ENCODE peak calls at places on chromosomes 16 and 17, in six cellular contexts. F is K562, M is HCT116, U is SK-N-SH, C is H1, P is GM12878. T is an unnamed sample.

GRCh38 chr16:63575031-63575430 is 1538.8 kb upstream of the CDH8 start:
- DNase-seq in F (no peak), P (no peak), C (no peak), M (no peak), U (no peak), T (no peak)

GRCh38 chr17:58156839-58157803 is 8.9 kb downstream of the OR4D1 start:
- DNase-seq in P (no peak), M (no peak), C (peak), F (peak), U (peak), T (no peak)

GRCh38 chr17:28247671-28248556 is 71.1 kb upstream of the TMEM97 start:
- DNase-seq in F (peak), M (no peak), P (no peak), U (peak), C (no peak), T (no peak)

GRCh38 chr17:76635039-76635438 is 8.5 kb downstream of the ST6GALNAC1 start:
- DNase-seq in F (no peak), C (no peak), U (no peak), P (no peak), M (no peak), T (no peak)

GRCh38 chr16:46961373-46962353 is 11.8 kb downstream of the DNAJA2 start:
- DNase-seq in U (no peak), M (no peak), P (no peak), C (no peak), F (no peak), T (no peak)

GRCh38 chr17:72434991-72435618 is 314.3 kb downstream of the SOX9 start:
- DNase-seq in F (no peak), C (no peak), M (no peak), U (no peak), P (no peak), T (peak)

GRCh38 chr16:23837553-23838308 is 1.9 kb downstream of the PRKCB start:
- DNase-seq in C (no peak), P (no peak), F (peak), M (no peak), U (no peak), T (peak)

GRCh38 chr17:74547736-74548135 is 1.8 kb upstream of the CD300C start:
- DNase-seq in C (no peak), P (no peak), F (no peak), M (no peak), U (no peak), T (no peak)

GRCh38 chr16:49643429-49644142 is 212.3 kb downstream of the ZNF423 start:
- DNase-seq in M (no peak), P (no peak), F (no peak), U (no peak), C (no peak), T (no peak)

GRCh38 chr17:8137645-8138342 is 13.9 kb upstream of the HES7 start:
- DNase-seq in U (no peak), C (no peak), M (no peak), P (no peak), F (peak), T (no peak)
- TF ChIP-seq JUND in U (no peak), C (no peak), M (no peak), P (no peak), F (no peak), T (no peak)

GRCh38 chr16:81586976-81587625 is 142.5 kb downstream of the CMIP start:
- DNase-seq in U (no peak), F (no peak), C (no peak), M (no peak), P (no peak), T (no peak)

GRCh38 chr16:81588326-81589081 is 143.9 kb downstream of the CMIP start:
- DNase-seq in C (no peak), U (no peak), M (no peak), F (peak), P (no peak), T (no peak)

GRCh38 chr16:81587626-81588160 is 143.1 kb downstream of the CMIP start:
- DNase-seq in P (no peak), F (no peak), C (no peak), M (no peak), U (no peak), T (no peak)

GRCh38 chr16:81585785-81586184 is 141.2 kb downstream of the CMIP start:
- DNase-seq in C (no peak), F (peak), P (no peak), M (peak), U (no peak), T (no peak)

DNA sequence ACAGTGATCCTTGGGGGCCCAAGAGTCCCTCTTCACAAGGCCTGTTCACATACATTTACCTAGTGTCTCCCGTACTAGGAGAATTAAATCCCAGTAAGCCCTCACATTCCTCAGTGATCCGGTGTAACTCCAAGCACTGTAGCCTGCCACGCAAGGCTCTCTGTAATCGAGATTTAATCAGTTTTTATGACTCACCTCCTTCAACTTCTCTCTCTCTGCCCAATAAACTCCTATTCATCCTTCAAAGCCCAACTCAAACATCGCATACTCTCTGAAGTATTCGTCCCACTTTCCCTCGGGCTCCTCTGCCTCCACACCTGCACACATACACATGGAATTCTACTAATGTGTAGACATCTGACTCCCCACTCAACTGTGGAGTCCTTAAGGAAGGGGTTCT is 141.8 kb downstream of the CMIP start:
- DNase-seq in M (peak), C (no peak), F (peak), U (no peak), P (no peak), T (peak)
- TF ChIP-seq JUND in M (no peak), C (no peak), F (peak), U (no peak), P (no peak), T (no peak)

DNA sequence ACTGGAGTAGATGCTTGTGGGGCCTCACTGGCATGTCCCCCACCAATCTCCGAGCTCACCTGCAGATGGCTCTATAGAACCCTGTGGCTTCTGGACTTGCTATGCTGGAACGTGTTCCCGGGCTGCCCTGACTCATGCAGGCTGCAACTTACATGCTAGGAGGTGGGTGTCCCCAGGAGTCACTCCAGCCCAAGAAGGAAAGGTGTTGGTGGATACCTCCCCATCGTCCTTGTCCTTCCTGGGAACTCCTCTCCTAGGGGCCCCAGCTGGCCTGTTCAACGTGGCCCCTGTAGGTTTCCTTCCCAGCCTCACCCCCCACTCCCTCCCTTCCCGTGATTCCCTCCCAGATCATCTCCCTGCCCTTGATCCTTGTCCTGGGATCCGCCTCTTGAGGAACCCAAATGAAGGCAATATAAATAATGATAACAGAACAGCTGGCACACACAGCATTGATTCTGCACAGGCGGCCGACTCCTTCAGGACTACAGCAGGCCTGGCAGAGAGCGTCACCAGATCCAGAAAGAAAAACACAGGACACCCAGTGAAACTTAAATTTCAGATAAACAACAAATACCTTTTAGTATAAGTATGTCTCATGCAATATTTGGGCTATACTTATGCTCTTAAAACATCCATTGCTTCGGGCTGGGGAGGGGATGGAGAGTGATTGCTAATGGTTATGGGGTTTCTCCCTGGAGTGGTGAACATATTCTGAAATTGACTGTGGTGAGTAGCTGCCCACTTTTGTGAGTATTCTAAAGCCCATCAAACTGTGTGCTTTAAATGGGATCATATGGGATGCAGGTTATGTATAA is 221.1 kb upstream of the GSE1 start:
- DNase-seq in F (no peak), P (no peak), M (no peak), U (no peak), C (peak), T (no peak)
- TF ChIP-seq JUND in F (no peak), P (no peak), M (no peak), U (no peak), C (no peak), T (no peak)

GRCh38 chr17:35046740-35047283 is 16.7 kb downstream of the RFFL start:
- DNase-seq in F (peak), M (no peak), P (peak), U (peak), C (no peak), T (no peak)

GRCh38 chr17:35046245-35046644 is 17.3 kb downstream of the RFFL start:
- DNase-seq in F (no peak), P (no peak), M (no peak), C (no peak), U (no peak), T (no peak)

GRCh38 chr17:35051183-35051578 is 12.3 kb downstream of the RFFL start:
- DNase-seq in F (peak), P (no peak), U (no peak), C (no peak), M (no peak), T (no peak)

GRCh38 chr17:35050170-35050569 is 13.3 kb downstream of the RFFL start:
- DNase-seq in M (no peak), P (no peak), C (no peak), F (no peak), U (no peak), T (no peak)

GRCh38 chr17:35048685-35049379 is 14.7 kb downstream of the RFFL start:
- DNase-seq in U (no peak), C (no peak), F (no peak), M (no peak), P (no peak), T (peak)
- TF ChIP-seq JUND in U (no peak), C (no peak), F (no peak), M (no peak), P (no peak), T (no peak)

GRCh38 chr17:47729486-47729885 is 3.5 kb upstream of the TBX21 start:
- DNase-seq in U (no peak), F (no peak), P (no peak), C (no peak), M (no peak), T (no peak)
- TF ChIP-seq JUND in U (no peak), F (no peak), P (no peak), C (no peak), M (no peak), T (no peak)

GRCh38 chr17:50094753-50095616 is at the start of gene PDK2:
- DNase-seq in U (peak), C (peak), M (peak), F (peak), P (peak), T (peak)
- TF ChIP-seq JUND in U (no peak), C (no peak), M (no peak), F (no peak), P (no peak), T (no peak)

GRCh38 chr17:63402808-63403207 is 43.3 kb downstream of the CYB561 start:
- DNase-seq in U (no peak), C (no peak), M (no peak), P (no peak), F (no peak), T (no peak)

GRCh38 chr17:63399856-63400255 is 46.2 kb downstream of the CYB561 start:
- DNase-seq in M (no peak), P (no peak), C (no peak), F (no peak), U (peak), T (no peak)

GRCh38 chr17:63395075-63395815 is 50.9 kb downstream of the CYB561 start:
- DNase-seq in P (no peak), C (no peak), U (no peak), F (no peak), M (no peak), T (no peak)

GRCh38 chr17:63398680-63399079 is 47.4 kb downstream of the CYB561 start:
- DNase-seq in P (no peak), M (no peak), U (no peak), F (no peak), C (no peak), T (no peak)

GRCh38 chr17:63399316-63399715 is 46.8 kb downstream of the CYB561 start:
- DNase-seq in F (no peak), U (peak), C (no peak), M (no peak), P (no peak), T (no peak)
- TF ChIP-seq JUND in F (no peak), U (no peak), C (no peak), M (no peak), P (no peak), T (no peak)

DNA sequence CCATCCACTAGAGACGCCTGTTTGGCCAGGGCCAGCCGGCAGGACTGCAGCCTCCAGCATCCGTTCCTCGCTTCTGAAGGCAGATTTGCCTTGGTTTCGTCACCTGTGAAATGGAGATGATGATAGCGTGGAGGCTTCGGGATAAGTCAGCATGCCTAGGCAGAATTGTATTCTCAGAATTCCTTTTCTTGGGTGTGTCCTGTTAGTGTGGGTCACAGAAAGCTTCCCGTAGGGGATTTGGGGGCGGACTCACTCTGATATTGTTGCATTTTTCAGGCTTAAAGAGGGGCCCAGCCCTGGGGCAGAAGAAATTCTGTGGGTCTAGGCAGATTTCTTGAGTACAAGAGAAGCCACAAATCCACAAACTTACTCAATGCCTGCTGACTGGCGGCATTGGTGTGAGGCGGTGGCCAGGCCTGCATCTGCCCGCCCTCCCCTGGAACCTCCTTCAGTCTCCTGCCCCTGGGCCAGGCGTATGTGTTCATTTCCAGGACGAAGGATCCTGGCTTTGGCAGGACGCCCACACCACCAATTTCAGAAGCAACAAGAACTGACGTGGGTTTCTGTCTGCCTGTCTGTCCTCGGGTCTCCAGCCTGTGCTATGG is 17.6 kb downstream of the CCDC42 start:
- DNase-seq in U (peak), P (no peak), F (no peak), M (no peak), C (no peak), T (no peak)
- TF ChIP-seq JUND in U (no peak), P (no peak), F (no peak), M (no peak), C (no peak), T (no peak)

T was measured in T47D.